ENCODE peak calls at places on chromosome 4, in five cellular contexts. One of them, this sample, is unnamed.
A peak's percentile ranks its signal among the peaks of the same experiment; 100 is the strongest.

GRCh38 chr4:68162196-68162595 is 32.5 kb upstream of the TMPRSS11F start:
- DNase-seq in HCT116: no peak
- DNase-seq in hepatocyte: no peak
- DNase-seq in GM23338: no peak
- DNase-seq in OCI-LY7: no peak
- DNase-seq in this sample: no peak

GRCh38 chr4:183889190-183889589 is 15.9 kb upstream of the STOX2 start:
- DNase-seq in HCT116: no peak
- DNase-seq in GM23338: no peak
- DNase-seq in OCI-LY7: no peak
- DNase-seq in hepatocyte: no peak
- DNase-seq in this sample: no peak

GRCh38 chr4:70399319-70399718 is 1.6 kb downstream of the OPRPN start:
- DNase-seq in OCI-LY7: no peak
- DNase-seq in hepatocyte: no peak
- DNase-seq in HCT116: no peak
- DNase-seq in GM23338: no peak
- DNase-seq in this sample: no peak

GRCh38 chr4:55312491-55313101 is 33.4 kb upstream of the SRD5A3 start:
- DNase-seq in OCI-LY7: peak; percentile 50
- DNase-seq in HCT116: peak; percentile 46
- DNase-seq in GM23338: peak; percentile 80
- DNase-seq in hepatocyte: peak; percentile 54
- DNase-seq in this sample: peak; percentile 79

GRCh38 chr4:24778427-24779225 is 16.7 kb upstream of the SOD3 start:
- DNase-seq in hepatocyte: peak; percentile 66
- DNase-seq in HCT116: no peak
- DNase-seq in GM23338: no peak
- DNase-seq in OCI-LY7: no peak
- DNase-seq in this sample: peak; percentile 97

GRCh38 chr4:87009095-87009648 is 74.4 kb downstream of the AFF1 start:
- DNase-seq in GM23338: no peak
- DNase-seq in hepatocyte: no peak
- DNase-seq in HCT116: no peak
- DNase-seq in OCI-LY7: peak; percentile 37
- DNase-seq in this sample: no peak

GRCh38 chr4:112523764-112524505 is 8.0 kb upstream of the NEUROG2 start:
- DNase-seq in GM23338: peak; percentile 96
- DNase-seq in hepatocyte: peak; percentile 84
- DNase-seq in OCI-LY7: peak; percentile 93
- DNase-seq in HCT116: peak; percentile 73
- DNase-seq in this sample: peak; percentile 60

GRCh38 chr4:16025268-16025667 is 58.6 kb downstream of the PROM1 start:
- DNase-seq in GM23338: no peak
- DNase-seq in OCI-LY7: no peak
- DNase-seq in HCT116: no peak
- DNase-seq in hepatocyte: no peak
- DNase-seq in this sample: no peak

GRCh38 chr4:169492436-169493163 is 119.8 kb downstream of the NEK1 start:
- DNase-seq in HCT116: peak; percentile 35
- DNase-seq in GM23338: peak; percentile 72
- DNase-seq in hepatocyte: peak; percentile 28
- DNase-seq in OCI-LY7: peak; percentile 45
- DNase-seq in this sample: peak; percentile 65

DNA sequence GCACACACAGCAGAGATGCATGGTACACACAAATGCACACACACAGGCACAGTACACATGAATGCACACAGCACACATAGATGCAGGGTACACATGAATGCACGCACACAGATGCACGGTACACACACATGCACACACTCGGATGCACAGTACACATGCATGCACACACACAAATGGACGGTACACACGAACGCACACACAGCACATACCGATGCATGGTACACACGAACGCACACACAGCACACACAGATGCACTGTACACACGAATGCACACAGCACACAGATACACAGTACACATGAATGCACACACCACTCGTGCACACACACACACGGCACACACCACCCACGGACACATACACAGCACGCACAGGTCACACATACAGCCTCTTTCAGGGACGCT is 43.8 kb upstream of the CPLX1 start:
- DNase-seq in GM23338: no peak
- DNase-seq in hepatocyte: no peak
- DNase-seq in OCI-LY7: no peak
- DNase-seq in HCT116: no peak
- DNase-seq in this sample: no peak
- TF ChIP-seq EZH2phosphoT487 in GM23338: no peak
- TF ChIP-seq EZH2phosphoT487 in hepatocyte: no peak
- TF ChIP-seq EZH2phosphoT487 in OCI-LY7: no peak
- TF ChIP-seq EZH2phosphoT487 in HCT116: no peak
- TF ChIP-seq EZH2phosphoT487 in this sample: no peak

GRCh38 chr4:101128473-101128872 is 218.9 kb downstream of the PPP3CA start:
- DNase-seq in HCT116: no peak
- DNase-seq in OCI-LY7: no peak
- DNase-seq in hepatocyte: no peak
- DNase-seq in GM23338: no peak
- DNase-seq in this sample: no peak
- H3K27ac ChIP-seq in HCT116: peak overlapping the region; percentile 96
- H3K27ac ChIP-seq in OCI-LY7: no peak overlapping the region
- H3K27ac ChIP-seq in hepatocyte: no peak overlapping the region
- H3K27ac ChIP-seq in GM23338: no peak overlapping the region
- H3K27ac ChIP-seq in this sample: no peak overlapping the region

GRCh38 chr4:152699313-152699712 is 19.5 kb upstream of the TMEM154 start:
- DNase-seq in HCT116: no peak
- DNase-seq in hepatocyte: no peak
- DNase-seq in OCI-LY7: no peak
- DNase-seq in GM23338: no peak
- DNase-seq in this sample: no peak

GRCh38 chr4:152698012-152698499 is 18.3 kb upstream of the TMEM154 start:
- DNase-seq in GM23338: no peak
- DNase-seq in OCI-LY7: no peak
- DNase-seq in HCT116: no peak
- DNase-seq in hepatocyte: peak; percentile 31
- DNase-seq in this sample: no peak

GRCh38 chr4:152693875-152694274 is 14.1 kb upstream of the TMEM154 start:
- DNase-seq in HCT116: no peak
- DNase-seq in OCI-LY7: no peak
- DNase-seq in hepatocyte: no peak
- DNase-seq in GM23338: no peak
- DNase-seq in this sample: no peak

GRCh38 chr4:152697284-152698011 is 17.7 kb upstream of the TMEM154 start:
- DNase-seq in GM23338: no peak
- DNase-seq in OCI-LY7: no peak
- DNase-seq in hepatocyte: peak; percentile 18
- DNase-seq in HCT116: no peak
- DNase-seq in this sample: no peak

DNA sequence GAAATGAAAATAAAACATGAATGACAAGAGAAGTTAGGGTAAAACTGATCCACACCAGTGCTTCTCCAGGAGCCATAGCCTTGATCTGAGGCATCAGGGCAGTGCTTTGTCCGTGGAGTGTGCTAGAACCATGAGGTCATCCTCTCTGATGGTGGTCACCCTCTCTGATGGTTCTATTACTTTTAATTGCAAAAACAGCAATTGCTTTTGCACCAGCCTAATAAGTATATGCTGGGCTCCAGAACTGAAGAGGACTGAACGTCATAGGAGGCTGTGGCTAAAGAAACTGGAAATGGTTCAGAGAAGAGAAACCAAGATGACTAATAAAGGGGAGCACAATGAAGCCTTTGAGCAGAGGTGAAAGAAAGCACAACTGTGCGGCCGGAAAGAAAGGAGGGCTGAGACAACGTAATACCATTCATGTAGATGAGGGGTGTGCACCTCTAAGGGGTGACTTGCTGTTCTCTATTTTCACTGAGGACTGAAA is 17.0 kb upstream of the TMEM154 start:
- DNase-seq in GM23338: no peak
- DNase-seq in OCI-LY7: no peak
- DNase-seq in HCT116: peak; percentile 54
- DNase-seq in hepatocyte: no peak
- DNase-seq in this sample: peak; percentile 79
- H3K4me2 ChIP-seq in GM23338: no peak overlapping the region
- H3K4me2 ChIP-seq in OCI-LY7: no peak overlapping the region
- H3K4me2 ChIP-seq in HCT116: peak overlapping the region; percentile 58
- H3K4me2 ChIP-seq in hepatocyte: peak overlapping the region; percentile 38
- H3K4me2 ChIP-seq in this sample: peak overlapping the region; percentile 44

GRCh38 chr4:123783091-123783765 is 386.6 kb downstream of the SPRY1 start:
- DNase-seq in hepatocyte: no peak
- DNase-seq in HCT116: no peak
- DNase-seq in GM23338: no peak
- DNase-seq in OCI-LY7: no peak
- DNase-seq in this sample: peak; percentile 64
- TF ChIP-seq EZH2phosphoT487 in hepatocyte: no peak
- TF ChIP-seq EZH2phosphoT487 in HCT116: no peak
- TF ChIP-seq EZH2phosphoT487 in GM23338: no peak
- TF ChIP-seq EZH2phosphoT487 in OCI-LY7: no peak
- TF ChIP-seq EZH2phosphoT487 in this sample: no peak

DNA sequence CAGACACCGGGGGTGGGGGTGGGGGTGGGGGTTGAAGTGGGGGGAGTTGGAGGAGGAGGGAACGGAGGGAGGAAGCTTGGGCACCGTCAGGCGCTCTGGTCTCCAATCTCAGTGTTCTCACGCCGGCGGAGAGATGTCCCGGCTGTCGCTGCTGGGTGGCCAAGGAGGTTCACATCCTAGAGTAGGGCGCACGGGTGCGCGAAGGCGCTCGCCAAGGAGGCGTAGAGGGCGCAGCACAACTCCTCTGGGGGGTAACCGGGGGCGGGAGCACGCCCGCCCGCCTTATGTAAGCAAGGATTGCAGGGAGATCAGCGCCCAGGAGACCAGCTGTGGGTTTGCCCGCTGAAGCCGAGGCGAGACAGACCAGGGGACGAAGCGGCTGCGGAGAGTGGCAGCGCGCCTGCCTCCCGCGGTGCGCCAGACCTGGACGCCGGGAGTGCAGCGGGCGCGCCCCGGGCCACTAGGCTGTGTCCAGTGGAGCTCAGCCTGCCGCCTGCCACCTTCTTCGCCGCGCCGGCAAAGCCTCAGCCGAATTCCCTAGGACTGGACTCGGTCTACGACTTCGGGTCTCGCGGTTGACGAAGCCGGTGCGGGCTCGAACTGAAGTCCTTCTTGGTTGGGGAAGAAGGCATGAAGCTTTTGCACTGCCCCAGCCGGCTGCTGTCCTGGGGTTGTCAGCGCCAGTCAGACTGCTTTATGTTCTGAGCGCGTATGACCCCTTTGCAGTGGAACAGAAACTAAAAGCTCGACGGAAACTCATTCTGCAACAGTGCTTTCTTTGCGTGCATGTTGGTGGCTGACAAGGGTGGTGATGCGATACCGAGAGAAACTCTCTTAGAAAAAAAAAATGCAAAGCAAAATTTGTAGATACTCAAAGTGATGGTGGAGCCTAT is 719 bp upstream of the UNC5C start:
- DNase-seq in hepatocyte: peak; percentile 43
- DNase-seq in HCT116: no peak
- DNase-seq in OCI-LY7: no peak
- DNase-seq in GM23338: peak; percentile 60
- DNase-seq in this sample: peak; percentile 19
- H3K27ac ChIP-seq in hepatocyte: peak overlapping the region; percentile 78
- H3K27ac ChIP-seq in HCT116: no peak overlapping the region
- H3K27ac ChIP-seq in OCI-LY7: no peak overlapping the region
- H3K27ac ChIP-seq in GM23338: no peak overlapping the region
- H3K27ac ChIP-seq in this sample: no peak overlapping the region